ENCODE peak calls at places on chromosomes 7 and 10, in four cellular contexts. One of them, this sample, is unnamed.

GRCh38 chr10:85558533-85558932 is 808.1 kb downstream of the GRID1 start:
- DNase-seq in SK-N-SH: no peak
- DNase-seq in K562: no peak
- DNase-seq in WTC11: no peak
- DNase-seq in this sample: no peak

GRCh38 chr7:18356195-18356645 is 139.3 kb upstream of the HDAC9 start:
- DNase-seq in WTC11: no peak
- DNase-seq in K562: peak; percentile 38
- DNase-seq in SK-N-SH: peak; percentile 34
- DNase-seq in this sample: no peak

GRCh38 chr10:52488606-52489485 is 174.8 kb downstream of the DKK1 start:
- DNase-seq in WTC11: no peak
- DNase-seq in K562: peak; percentile 14
- DNase-seq in SK-N-SH: peak; percentile 38
- DNase-seq in this sample: no peak

GRCh38 chr7:133936074-133936473 is 191.1 kb upstream of the LRGUK start:
- DNase-seq in WTC11: no peak
- DNase-seq in SK-N-SH: no peak
- DNase-seq in K562: no peak
- DNase-seq in this sample: no peak

GRCh38 chr7:6284461-6285360 is 12.3 kb upstream of the CYTH3 start:
- DNase-seq in K562: no peak
- DNase-seq in WTC11: no peak
- DNase-seq in SK-N-SH: no peak
- DNase-seq in this sample: no peak

GRCh38 chr7:149766215-149766614 is 7.2 kb downstream of the ZNF467 start:
- DNase-seq in WTC11: no peak
- DNase-seq in K562: no peak
- DNase-seq in SK-N-SH: no peak
- DNase-seq in this sample: no peak

GRCh38 chr7:150728011-150728410 is 9.2 kb upstream of the GIMAP5 start:
- DNase-seq in K562: no peak
- DNase-seq in WTC11: no peak
- DNase-seq in SK-N-SH: no peak
- DNase-seq in this sample: no peak

GRCh38 chr10:103884681-103885139 is 29.3 kb upstream of the SH3PXD2A start:
- DNase-seq in K562: peak; percentile 59
- DNase-seq in SK-N-SH: peak; percentile 68
- DNase-seq in WTC11: peak; percentile 31
- DNase-seq in this sample: no peak

GRCh38 chr10:63683223-63683622 is 162.0 kb downstream of the REEP3 start:
- DNase-seq in SK-N-SH: no peak
- DNase-seq in WTC11: no peak
- DNase-seq in K562: no peak
- DNase-seq in this sample: no peak

GRCh38 chr7:6395898-6396582 is 51.7 kb downstream of the DAGLB start:
- DNase-seq in K562: no peak
- DNase-seq in SK-N-SH: no peak
- DNase-seq in WTC11: no peak
- DNase-seq in this sample: no peak

GRCh38 chr7:104275900-104276299 is 52.5 kb upstream of the LHFPL3 start:
- DNase-seq in WTC11: no peak
- DNase-seq in K562: no peak
- DNase-seq in SK-N-SH: no peak
- DNase-seq in this sample: no peak

GRCh38 chr7:74092964-74093339 is 9.3 kb downstream of the LIMK1 start:
- DNase-seq in WTC11: no peak
- DNase-seq in K562: peak; percentile 13
- DNase-seq in SK-N-SH: peak; percentile 87
- DNase-seq in this sample: peak; percentile 60

GRCh38 chr7:130667593-130668257 is 823 bp downstream of the COPG2 start:
- DNase-seq in SK-N-SH: peak; percentile 50
- DNase-seq in WTC11: no peak
- DNase-seq in K562: no peak
- DNase-seq in this sample: no peak

GRCh38 chr7:130662426-130662825 is 6.1 kb downstream of the COPG2 start:
- DNase-seq in K562: no peak
- DNase-seq in WTC11: no peak
- DNase-seq in SK-N-SH: no peak
- DNase-seq in this sample: no peak
- TF ChIP-seq USF1 in K562: no peak
- TF ChIP-seq USF1 in WTC11: no peak
- TF ChIP-seq USF1 in SK-N-SH: no peak
- TF ChIP-seq USF1 in this sample: no peak

GRCh38 chr7:22481726-22482125 is 18.3 kb downstream of the STEAP1B start:
- DNase-seq in SK-N-SH: no peak
- DNase-seq in WTC11: no peak
- DNase-seq in K562: no peak
- DNase-seq in this sample: peak; percentile 28
- TF ChIP-seq USF1 in SK-N-SH: no peak
- TF ChIP-seq USF1 in WTC11: no peak
- TF ChIP-seq USF1 in K562: no peak
- TF ChIP-seq USF1 in this sample: no peak

GRCh38 chr7:87129332-87129731 is 22.9 kb upstream of the DMTF1 start:
- DNase-seq in SK-N-SH: no peak
- DNase-seq in K562: no peak
- DNase-seq in WTC11: no peak
- DNase-seq in this sample: no peak
- TF ChIP-seq USF1 in SK-N-SH: no peak
- TF ChIP-seq USF1 in K562: no peak
- TF ChIP-seq USF1 in WTC11: no peak
- TF ChIP-seq USF1 in this sample: no peak

DNA sequence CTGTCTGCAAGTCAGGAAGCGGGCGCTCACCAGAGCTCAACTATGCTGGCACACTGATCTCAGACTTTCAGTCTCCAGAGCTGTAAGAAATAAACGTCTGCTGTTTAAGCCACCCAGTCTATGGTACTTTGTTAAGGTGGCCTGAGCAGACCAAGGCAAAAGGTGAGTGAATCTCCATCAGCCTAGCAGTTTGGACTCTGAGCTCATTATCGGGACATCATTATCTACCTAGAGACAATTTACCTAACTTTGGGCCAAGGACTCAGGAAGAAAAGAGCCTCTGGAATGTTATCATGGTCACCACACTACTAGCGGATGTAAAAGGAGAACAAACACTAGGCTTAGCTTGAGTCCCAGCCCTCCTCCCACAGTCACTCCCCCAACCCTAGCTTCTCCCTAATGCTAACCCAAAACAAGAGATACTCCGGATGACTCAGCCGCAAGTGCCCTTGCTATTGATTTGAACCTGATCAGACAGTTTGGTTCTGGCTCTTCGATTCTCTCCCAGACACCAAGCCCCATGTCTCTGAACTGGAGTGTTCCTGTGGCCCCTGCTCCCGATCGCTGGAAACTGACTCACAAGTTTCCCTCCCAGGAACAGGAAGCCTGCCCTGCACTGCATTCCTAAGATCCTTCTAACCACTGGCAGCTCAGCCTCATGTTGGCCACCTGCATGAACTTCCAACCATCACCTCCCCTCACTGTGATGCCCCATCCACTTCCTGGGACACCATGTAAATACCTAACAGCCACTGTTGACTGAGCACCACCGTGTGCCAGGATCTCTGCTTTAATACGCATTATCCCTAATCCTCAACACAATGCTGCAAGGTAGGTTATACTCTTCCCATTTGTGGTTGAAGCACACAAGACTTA is 34.5 kb downstream of the CREB3L2 start:
- DNase-seq in WTC11: no peak
- DNase-seq in K562: peak; percentile 87
- DNase-seq in SK-N-SH: no peak
- DNase-seq in this sample: no peak
- TF ChIP-seq USF1 in WTC11: no peak
- TF ChIP-seq USF1 in K562: no peak
- TF ChIP-seq USF1 in SK-N-SH: no peak
- TF ChIP-seq USF1 in this sample: no peak

DNA sequence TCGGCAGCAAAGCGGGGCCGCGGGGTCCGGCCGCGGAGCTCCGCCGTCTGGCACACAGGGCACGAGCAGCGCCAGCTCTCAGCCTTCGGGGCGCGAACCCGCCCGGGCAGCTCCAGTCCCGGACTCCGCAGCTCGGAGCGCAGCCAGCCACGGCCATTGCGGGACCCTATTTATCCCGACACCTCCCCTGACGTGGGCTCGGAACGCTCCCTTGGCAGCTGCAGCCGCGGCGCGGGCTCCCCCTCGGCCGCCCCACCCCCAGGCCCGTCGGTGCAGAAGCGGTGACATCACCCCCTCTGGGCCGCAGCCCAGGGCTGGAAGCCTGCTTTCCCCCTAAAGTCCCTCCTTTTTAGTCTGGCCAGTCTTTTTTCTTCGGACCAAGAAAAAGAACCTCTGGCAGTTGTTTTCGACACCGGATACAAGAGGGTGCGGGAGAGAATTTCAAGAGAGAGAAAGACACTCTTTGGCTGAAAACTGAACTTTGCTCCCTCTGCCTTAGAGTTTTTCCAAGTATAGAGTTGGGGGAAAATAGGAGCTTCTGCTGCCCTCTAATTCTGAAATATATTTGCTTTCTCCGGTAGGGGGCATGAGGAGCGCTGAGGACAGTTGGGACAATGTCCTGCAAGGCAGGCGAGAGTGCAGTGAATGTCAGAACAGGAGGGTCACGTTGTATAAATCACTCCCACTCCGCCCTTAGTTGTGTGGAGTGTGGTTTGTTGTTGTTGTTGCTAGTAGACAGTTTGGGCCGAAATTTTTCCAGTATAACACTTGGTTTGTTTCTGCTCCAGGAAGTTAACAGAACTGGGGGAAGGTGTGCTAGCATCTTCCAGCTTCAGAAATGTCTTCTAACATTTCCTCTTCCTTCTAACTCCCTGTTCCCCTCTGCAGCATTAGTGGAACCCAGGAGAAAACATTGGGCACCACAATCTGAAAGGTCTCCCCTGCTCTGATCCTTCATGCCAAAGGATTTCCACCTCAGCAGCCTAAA is at the start of gene SFRP4:
- DNase-seq in SK-N-SH: peak; percentile 77
- DNase-seq in WTC11: peak; percentile 64
- DNase-seq in K562: peak; percentile 28
- DNase-seq in this sample: no peak
- TF ChIP-seq USF1 in SK-N-SH: no peak
- TF ChIP-seq USF1 in WTC11: no peak
- TF ChIP-seq USF1 in K562: no peak
- TF ChIP-seq USF1 in this sample: no peak

DNA sequence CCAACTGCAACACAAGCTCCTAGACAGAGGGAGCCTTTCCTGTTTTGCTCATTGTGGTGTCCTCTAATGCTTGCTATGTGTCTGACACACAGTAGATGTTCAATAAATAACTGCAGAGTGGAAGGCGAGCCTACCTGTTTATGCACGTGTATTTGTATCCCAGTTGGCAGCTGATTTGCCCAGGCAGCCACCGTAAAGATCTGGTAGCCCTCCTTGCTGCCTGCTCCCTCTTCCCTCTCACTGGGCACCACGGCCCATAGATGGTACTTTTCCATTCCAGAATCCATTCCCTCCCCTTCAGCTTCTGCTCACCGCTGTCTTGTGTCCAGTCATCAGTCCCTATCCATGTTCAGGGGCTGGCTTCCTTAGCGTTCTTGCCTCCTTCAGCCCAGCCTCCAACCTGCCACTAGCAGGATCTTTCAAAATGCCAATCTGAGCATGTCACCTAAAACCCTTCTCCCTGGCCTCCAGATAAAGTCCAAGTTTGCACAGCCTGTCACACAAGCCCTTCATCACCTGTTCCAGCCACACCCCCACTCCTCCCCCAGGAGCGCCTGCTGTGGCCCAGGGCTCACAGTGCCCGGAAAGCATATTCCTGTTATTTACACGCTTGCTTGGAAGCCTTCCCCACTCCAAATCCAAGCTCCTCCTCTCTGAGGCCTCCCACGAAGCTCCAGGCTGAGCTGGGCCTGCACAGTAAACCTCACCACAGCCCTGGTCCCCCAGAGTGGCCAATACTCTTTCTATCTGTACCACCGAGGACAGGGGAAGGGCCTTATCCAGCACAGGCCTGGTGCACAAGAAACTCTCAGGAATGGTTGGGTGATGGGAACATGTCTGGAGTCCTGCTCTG is 21.0 kb downstream of the ZCCHC24 start:
- DNase-seq in SK-N-SH: no peak
- DNase-seq in K562: no peak
- DNase-seq in WTC11: no peak
- DNase-seq in this sample: no peak
- TF ChIP-seq USF1 in SK-N-SH: no peak
- TF ChIP-seq USF1 in K562: no peak
- TF ChIP-seq USF1 in WTC11: no peak
- TF ChIP-seq USF1 in this sample: no peak

GRCh38 chr7:82164813-82165212 is 278.8 kb downstream of the CACNA2D1 start:
- DNase-seq in K562: no peak
- DNase-seq in WTC11: no peak
- DNase-seq in SK-N-SH: peak; percentile 21
- DNase-seq in this sample: no peak
- TF ChIP-seq USF1 in K562: no peak
- TF ChIP-seq USF1 in WTC11: no peak
- TF ChIP-seq USF1 in SK-N-SH: no peak
- TF ChIP-seq USF1 in this sample: no peak